ENCODE peak calls at places on chromosomes 7 and 10, in nine cellular contexts. G, Y, H, B, J, U, N, V and K are unnamed samples. For H3K4me1, the result is how much of the 10 kb centered on the place peaks cover.

GRCh38 chr7:82559203-82559805 is 115.7 kb upstream of the CACNA2D1 start:
- DNase-seq in N (no peak), Y (peak), U (no peak), V (no peak), J (peak), G (peak), B (no peak), H (peak), K (peak)

GRCh38 chr10:127135844-127136577 is 60.4 kb downstream of the INSYN2A start:
- DNase-seq in H (no peak), V (no peak), N (no peak), J (no peak), Y (no peak), U (no peak), G (no peak), B (no peak), K (no peak)

GRCh38 chr7:21617916-21618390 is 75.1 kb downstream of the DNAH11 start:
- DNase-seq in U (peak), H (no peak), B (peak), G (no peak), N (peak), J (no peak), V (no peak), Y (no peak), K (no peak)

GRCh38 chr10:100710151-100710871 is 35.1 kb upstream of the PAX2 start:
- DNase-seq in G (no peak), B (no peak), Y (peak), H (no peak), N (no peak), V (no peak), U (no peak), J (no peak), K (peak)

GRCh38 chr7:157125376-157126223 is 13.1 kb upstream of the UBE3C start:
- DNase-seq in H (no peak), G (no peak), N (no peak), J (no peak), Y (no peak), U (no peak), V (no peak), B (no peak), K (no peak)

GRCh38 chr10:117271427-117271826 is 30.5 kb downstream of the SLC18A2 start:
- DNase-seq in G (no peak), Y (no peak), H (no peak), B (no peak), V (no peak), J (no peak), U (no peak), N (no peak), K (no peak)

GRCh38 chr10:103854687-103855423 is 521 bp downstream of the SH3PXD2A start:
- DNase-seq in V (no peak), G (no peak), J (no peak), Y (peak), H (peak), B (peak), U (peak), N (peak), K (peak)

GRCh38 chr10:68997216-68997615 is 8.6 kb downstream of the KIFBP start:
- DNase-seq in G (no peak), J (no peak), U (no peak), V (no peak), H (no peak), Y (no peak), B (no peak), N (no peak), K (no peak)

GRCh38 chr10:30784896-30785605 is 155.5 kb upstream of the LYZL2 start:
- DNase-seq in N (peak), Y (peak), G (peak), B (peak), U (peak), H (peak), V (peak), J (peak), K (peak)

GRCh38 chr10:44468965-44469364 is 84.1 kb upstream of the CXCL12 start:
- DNase-seq in V (no peak), Y (no peak), U (no peak), H (no peak), G (no peak), J (no peak), N (no peak), B (no peak), K (no peak)

GRCh38 chr7:106062006-106062405 is 50.1 kb downstream of the SYPL1 start:
- DNase-seq in B (no peak), J (no peak), U (no peak), Y (no peak), H (no peak), V (no peak), N (no peak), G (no peak), K (peak)

GRCh38 chr10:3136336-3136735 is 36.2 kb downstream of the PITRM1 start:
- DNase-seq in J (no peak), N (peak), G (no peak), B (peak), V (no peak), H (no peak), U (peak), Y (no peak), K (no peak)

GRCh38 chr7:23299770-23300300 is 696 bp downstream of the MALSU1 start:
- DNase-seq in Y (no peak), N (no peak), G (no peak), B (no peak), V (peak), U (no peak), J (peak), H (no peak), K (no peak)

GRCh38 chr10:59346321-59346720 is 16.0 kb downstream of the FAM13C start:
- DNase-seq in N (no peak), H (no peak), V (no peak), G (no peak), Y (no peak), B (no peak), J (no peak), U (no peak), K (no peak)

GRCh38 chr10:124223711-124224085 is 130.3 kb upstream of the CHST15 start:
- DNase-seq in B (no peak), V (no peak), N (no peak), J (no peak), Y (no peak), U (no peak), G (no peak), H (no peak), K (peak)

GRCh38 chr7:37495574-37496184 is 47.0 kb upstream of the ELMO1 start:
- DNase-seq in J (peak), N (no peak), H (no peak), B (no peak), U (no peak), V (peak), Y (peak), G (no peak), K (no peak)

GRCh38 chr7:140557069-140557468 is 77.8 kb upstream of the MKRN1 start:
- DNase-seq in Y (no peak), G (no peak), N (no peak), B (no peak), J (no peak), H (no peak), V (no peak), U (no peak), K (no peak)

GRCh38 chr7:69599211-69599878 is 1.1 kb downstream of the AUTS2 start:
- DNase-seq in Y (peak), G (no peak), J (no peak), U (no peak), H (peak), B (no peak), V (no peak), N (peak), K (peak)

GRCh38 chr10:13567030-13567429 is 19.7 kb upstream of the PRPF18 start:
- DNase-seq in B (no peak), H (no peak), Y (no peak), J (no peak), U (no peak), V (no peak), G (no peak), N (no peak), K (no peak)

GRCh38 chr7:146701166-146701565 is 584.6 kb downstream of the CNTNAP2 start:
- DNase-seq in J (no peak), G (no peak), N (no peak), V (no peak), B (no peak), Y (peak), H (no peak), U (no peak), K (no peak)

GRCh38 chr7:4882169-4882741 is 1.3 kb downstream of the RADIL start:
- DNase-seq in V (no peak), J (no peak), B (peak), U (peak), G (peak), Y (peak), N (peak), H (no peak), K (peak)

GRCh38 chr7:108211382-108212201 is 81.4 kb upstream of the LAMB4 start:
- DNase-seq in J (no peak), G (peak), V (no peak), Y (no peak), N (no peak), B (no peak), U (no peak), H (peak), K (peak)

GRCh38 chr10:45599021-45599603 is 73.5 kb downstream of the ZFAND4 start:
- DNase-seq in J (peak), H (no peak), G (no peak), V (no peak), U (no peak), B (no peak), N (no peak), Y (no peak), K (no peak)

GRCh38 chr7:54541941-54542618 is at the start of gene VSTM2A:
- DNase-seq in U (no peak), N (no peak), H (peak), B (no peak), V (no peak), Y (peak), G (no peak), J (no peak), K (peak)

GRCh38 chr7:20141666-20142065 is 75.5 kb downstream of the MACC1 start:
- DNase-seq in V (no peak), J (no peak), Y (no peak), H (no peak), U (no peak), N (no peak), B (no peak), G (no peak), K (no peak)

DNA sequence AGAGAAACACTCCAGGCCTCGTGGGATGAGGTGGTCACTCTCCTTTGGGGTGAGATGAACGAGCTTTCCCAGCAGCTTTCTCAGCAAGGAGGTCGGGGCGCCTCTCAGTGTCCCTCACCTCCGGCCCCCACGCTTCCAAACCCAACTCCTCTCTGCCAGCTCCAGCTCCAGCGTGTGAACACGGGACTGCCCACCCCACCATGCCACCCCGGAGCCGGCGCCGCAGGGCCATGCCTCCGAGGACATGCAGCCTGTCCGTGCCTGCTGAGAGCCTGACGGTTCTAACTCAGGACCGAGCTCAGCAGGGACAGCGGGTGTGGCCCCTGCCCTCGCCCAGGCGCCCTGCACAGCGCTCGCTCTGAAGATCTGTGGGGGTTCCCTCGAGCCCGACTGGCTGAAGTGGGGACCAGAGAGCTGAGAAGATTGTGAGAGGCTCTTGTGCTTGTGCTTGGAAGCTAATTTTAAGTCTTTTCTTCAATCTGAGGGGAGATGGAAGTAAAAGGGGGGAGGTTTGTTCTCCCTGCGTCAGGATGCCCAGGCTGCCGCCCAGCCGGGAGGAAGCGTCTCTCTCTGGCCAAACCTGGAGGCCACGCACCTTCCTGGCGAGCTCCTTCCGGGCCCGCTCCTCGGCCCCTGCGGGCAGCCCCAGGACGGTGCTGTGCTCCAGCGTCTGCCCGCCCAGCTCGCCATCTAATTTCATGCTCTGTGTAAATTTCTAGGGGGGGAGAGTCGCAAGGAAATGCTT is 5.1 kb upstream of the ADAM8 start:
- DNase-seq in J (no peak), U (no peak), N (no peak), B (no peak), G (no peak), H (no peak), V (no peak), Y (no peak), K (no peak)
- H3K4me1 ChIP-seq in J (under half), U (under half), N (under half), B (under half), G (under half), H (under half), V (under half), Y (under half), K (under half)

DNA sequence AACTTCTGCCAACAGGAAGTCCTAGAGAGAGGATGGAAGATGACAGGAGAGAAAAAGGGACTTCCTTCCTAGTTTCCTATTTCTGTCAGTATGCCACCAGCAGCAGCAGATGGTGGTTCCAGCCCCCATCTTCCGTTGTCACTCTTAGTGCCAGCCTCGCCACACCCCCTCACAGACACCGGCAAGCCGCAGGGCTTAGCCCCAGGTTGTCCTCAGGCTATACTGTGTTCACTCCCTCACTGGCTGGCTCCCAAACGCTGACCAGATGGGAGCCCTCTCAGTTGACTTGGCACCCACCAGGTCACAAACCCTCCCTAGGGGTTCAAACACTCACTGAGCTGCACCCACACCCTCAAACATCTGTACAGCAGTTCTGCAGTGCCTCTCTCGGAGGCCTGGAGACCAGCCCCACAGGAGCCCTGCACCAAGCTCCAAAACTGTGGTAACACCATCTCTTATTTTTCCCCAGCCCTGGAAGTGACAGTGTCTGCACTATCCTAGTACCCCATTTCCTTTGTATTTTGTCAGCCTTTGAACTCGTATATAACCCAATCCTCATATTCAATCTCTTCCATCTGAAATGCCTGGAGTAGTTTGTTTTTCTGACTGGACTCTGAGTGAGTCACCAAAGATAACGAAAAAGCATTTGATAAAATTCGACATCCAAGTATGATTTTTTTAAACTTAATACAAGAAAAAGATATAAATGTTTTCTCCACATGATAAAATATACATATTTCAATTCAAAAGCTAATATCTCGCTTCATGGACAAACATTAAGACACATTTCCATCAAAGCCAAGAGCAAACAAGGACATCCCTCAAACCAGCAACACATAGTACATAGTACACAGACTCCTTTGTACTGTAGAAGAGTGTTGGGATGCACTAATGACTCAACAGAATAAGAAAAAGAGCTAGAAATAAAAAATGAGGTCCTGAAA is 34.5 kb downstream of the SMURF1 start:
- DNase-seq in U (no peak), B (peak), H (no peak), N (no peak), V (peak), Y (no peak), J (no peak), G (no peak), K (no peak)
- H3K4me3 ChIP-seq in U (no peak), B (peak), H (no peak), N (no peak), V (no peak), Y (no peak), J (no peak), G (no peak), K (no peak)

GRCh38 chr10:96708456-96708855 is 11.9 kb downstream of the PIK3AP1 start:
- DNase-seq in B (no peak), V (no peak), U (no peak), J (no peak), H (no peak), N (no peak), Y (no peak), G (no peak), K (no peak)

GRCh38 chr10:96706331-96706853 is 13.9 kb downstream of the PIK3AP1 start:
- DNase-seq in H (no peak), U (no peak), J (no peak), Y (no peak), G (no peak), V (no peak), B (no peak), N (no peak), K (no peak)

GRCh38 chr10:96711048-96711713 is 9.1 kb downstream of the PIK3AP1 start:
- DNase-seq in B (no peak), Y (no peak), V (no peak), G (no peak), U (no peak), N (no peak), J (no peak), H (no peak), K (no peak)

GRCh38 chr10:96705134-96705533 is 15.2 kb downstream of the PIK3AP1 start:
- DNase-seq in N (no peak), G (no peak), U (no peak), V (no peak), Y (no peak), H (no peak), J (no peak), B (no peak), K (no peak)

DNA sequence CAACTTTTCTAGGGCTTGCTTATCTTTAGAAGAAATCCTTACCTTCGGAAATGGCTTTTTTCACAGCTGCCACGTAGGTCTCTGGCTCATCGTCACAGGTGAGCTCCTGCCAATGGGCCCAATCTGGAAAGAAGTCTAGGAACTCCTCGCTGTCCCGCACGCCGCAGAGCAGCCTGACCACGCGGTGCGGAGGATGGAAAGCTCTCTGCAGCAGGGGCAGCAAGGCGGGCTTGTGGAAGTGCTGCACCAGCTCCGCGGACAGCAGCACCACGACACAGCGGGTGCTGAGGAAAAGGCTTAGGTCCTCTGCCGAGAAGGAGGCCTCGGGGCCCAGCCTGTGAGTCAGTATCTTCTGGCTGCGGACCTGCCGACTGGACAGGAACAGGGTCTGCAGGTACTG is 10.8 kb downstream of the PIK3AP1 start:
- DNase-seq in H (no peak), V (no peak), J (no peak), B (no peak), Y (no peak), N (no peak), G (no peak), U (no peak), K (no peak)
- H3K4me1 ChIP-seq in H (under half), V (under half), J (under half), B (under half), Y (under half), N (under half), G (under half), U (under half), K (under half)

GRCh38 chr10:119679480-119679829 is 28.3 kb downstream of the BAG3 start:
- DNase-seq in N (no peak), V (no peak), J (no peak), G (no peak), Y (no peak), H (no peak), B (no peak), U (no peak), K (no peak)

GRCh38 chr10:119680050-119680449 is 28.9 kb downstream of the BAG3 start:
- DNase-seq in G (no peak), U (peak), B (no peak), N (no peak), H (no peak), V (no peak), Y (no peak), J (no peak), K (no peak)

GRCh38 chr10:119677904-119678755 is 26.9 kb downstream of the BAG3 start:
- DNase-seq in H (no peak), J (no peak), U (no peak), B (no peak), G (no peak), Y (no peak), V (no peak), N (no peak), K (no peak)

GRCh38 chr10:119677126-119677525 is 25.9 kb downstream of the BAG3 start:
- DNase-seq in Y (no peak), G (no peak), H (no peak), V (no peak), N (no peak), U (no peak), B (no peak), J (no peak), K (no peak)

GRCh38 chr10:119680668-119681070 is 29.5 kb downstream of the BAG3 start:
- DNase-seq in B (no peak), H (no peak), J (no peak), N (no peak), Y (no peak), V (no peak), U (peak), G (no peak), K (no peak)
- H3K4me3 ChIP-seq in B (peak), H (no peak), J (no peak), N (no peak), Y (no peak), V (no peak), U (no peak), G (no peak), K (no peak)

DNA sequence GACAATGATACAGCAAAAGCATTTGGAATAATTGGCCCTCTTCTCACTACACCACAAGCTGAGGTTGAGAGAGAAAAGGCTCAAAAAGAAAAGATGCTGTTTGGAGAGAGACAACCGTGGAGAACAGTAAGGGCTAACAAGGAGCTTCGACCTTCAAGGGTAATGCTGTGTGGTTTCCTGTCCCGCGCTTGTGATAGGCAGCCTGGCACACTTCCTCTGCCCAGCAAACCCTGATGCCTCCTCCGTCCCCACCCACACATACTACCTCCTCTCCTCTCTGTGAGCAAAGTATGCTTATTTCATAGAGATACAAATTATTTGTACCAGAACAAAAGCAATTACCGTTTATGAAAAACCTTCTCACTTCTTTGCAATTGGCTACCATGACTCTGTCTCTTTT is 755.4 kb downstream of the KCNMA1 start:
- DNase-seq in Y (no peak), U (peak), N (no peak), B (no peak), J (no peak), G (no peak), V (no peak), H (no peak), K (no peak)
- H3K4me1 ChIP-seq in Y (under half), U (under half), N (under half), B (under half), J (under half), G (under half), V (under half), H (under half), K (under half)

GRCh38 chr10:118339096-118339495 is 3.0 kb downstream of the FAM204A start:
- DNase-seq in U (no peak), B (peak), J (no peak), G (no peak), N (no peak), Y (no peak), V (no peak), H (no peak), K (no peak)

GRCh38 chr10:118342638-118343020 is 505 bp upstream of the FAM204A start:
- DNase-seq in H (no peak), G (no peak), B (no peak), U (no peak), J (no peak), N (no peak), V (no peak), Y (no peak), K (no peak)

GRCh38 chr10:118343115-118343514 is 991 bp upstream of the FAM204A start:
- DNase-seq in J (no peak), Y (no peak), N (no peak), H (no peak), U (no peak), B (no peak), V (no peak), G (no peak), K (no peak)

GRCh38 chr10:118341678-118342637 is at the start of gene FAM204A:
- DNase-seq in B (peak), J (peak), V (peak), G (peak), Y (peak), N (peak), H (peak), U (peak), K (peak)

GRCh38 chr10:118340486-118340885 is 1.6 kb downstream of the FAM204A start:
- DNase-seq in U (no peak), N (no peak), H (no peak), J (no peak), Y (no peak), V (no peak), B (no peak), G (no peak), K (no peak)
- H3K4me3 ChIP-seq in U (no peak), N (no peak), H (no peak), J (peak), Y (peak), V (no peak), B (peak), G (no peak), K (no peak)

GRCh38 chr7:112133328-112133727 is 72.9 kb downstream of the DOCK4 start:
- DNase-seq in J (no peak), G (no peak), V (no peak), N (no peak), U (no peak), H (no peak), Y (no peak), B (no peak), K (no peak)
- H3K4me1 ChIP-seq in J (under half), G (under half), V (under half), N (under half), U (under half), H (under half), Y (under half), B (half or more), K (under half)